ENCODE peak calls at places on chromosomes 13 and 19, in ten cellular contexts. One of them, this sample, is unnamed.

GRCh38 chr13:34155931-34156607 is 338.1 kb downstream of the RFC3 start:
- DNase-seq in germinal center: no peak
- DNase-seq in EH: peak; percentile 84
- DNase-seq in MG63: peak; percentile 12
- DNase-seq in foreskin melanocyte: peak; percentile 72
- DNase-seq in myocyte: no peak
- DNase-seq in fibroblast of the aortic adventitia: peak; percentile 24
- DNase-seq in heart left ventricle: no peak
- DNase-seq in fibroblast of pulmonary artery: peak; percentile 48
- DNase-seq in stimulated activated CD8-positive, alpha-beta memory T cell treated with anti-CD3 and anti-CD28 coated beads, Interleukin-7, amount 100 ng/mL, for 1 hour: no peak
- DNase-seq in this sample: no peak

GRCh38 chr13:81051873-81052272 is 710.9 kb upstream of the SPRY2 start:
- DNase-seq in foreskin melanocyte: no peak
- DNase-seq in heart left ventricle: no peak
- DNase-seq in germinal center: no peak
- DNase-seq in fibroblast of the aortic adventitia: no peak
- DNase-seq in EH: no peak
- DNase-seq in myocyte: no peak
- DNase-seq in MG63: no peak
- DNase-seq in stimulated activated CD8-positive, alpha-beta memory T cell treated with anti-CD3 and anti-CD28 coated beads, Interleukin-7, amount 100 ng/mL, for 1 hour: no peak
- DNase-seq in fibroblast of pulmonary artery: peak; percentile 38
- DNase-seq in this sample: peak; percentile 6

GRCh38 chr13:46751811-46752635 is 44.9 kb downstream of the ESD start:
- DNase-seq in heart left ventricle: no peak
- DNase-seq in fibroblast of pulmonary artery: no peak
- DNase-seq in MG63: peak; percentile 9
- DNase-seq in myocyte: peak; percentile 54
- DNase-seq in stimulated activated CD8-positive, alpha-beta memory T cell treated with anti-CD3 and anti-CD28 coated beads, Interleukin-7, amount 100 ng/mL, for 1 hour: peak; percentile 15
- DNase-seq in germinal center: peak; percentile 15
- DNase-seq in EH: peak; percentile 75
- DNase-seq in fibroblast of the aortic adventitia: peak; percentile 20
- DNase-seq in foreskin melanocyte: no peak
- DNase-seq in this sample: no peak

GRCh38 chr19:1825909-1826556 is 14.0 kb upstream of the ATP8B3 start:
- DNase-seq in heart left ventricle: peak; percentile 77
- DNase-seq in fibroblast of pulmonary artery: peak; percentile 71
- DNase-seq in germinal center: peak; percentile 91
- DNase-seq in foreskin melanocyte: peak; percentile 20
- DNase-seq in EH: peak; percentile 68
- DNase-seq in stimulated activated CD8-positive, alpha-beta memory T cell treated with anti-CD3 and anti-CD28 coated beads, Interleukin-7, amount 100 ng/mL, for 1 hour: peak; percentile 70
- DNase-seq in myocyte: peak; percentile 74
- DNase-seq in fibroblast of the aortic adventitia: peak; percentile 64
- DNase-seq in MG63: peak; percentile 36
- DNase-seq in this sample: peak; percentile 67

GRCh38 chr13:33927315-33927714 is 109.4 kb downstream of the RFC3 start:
- DNase-seq in MG63: peak; percentile 35
- DNase-seq in heart left ventricle: no peak
- DNase-seq in foreskin melanocyte: peak; percentile 2
- DNase-seq in EH: peak; percentile 73
- DNase-seq in germinal center: no peak
- DNase-seq in fibroblast of the aortic adventitia: peak; percentile 76
- DNase-seq in fibroblast of pulmonary artery: peak; percentile 67
- DNase-seq in stimulated activated CD8-positive, alpha-beta memory T cell treated with anti-CD3 and anti-CD28 coated beads, Interleukin-7, amount 100 ng/mL, for 1 hour: no peak
- DNase-seq in myocyte: peak; percentile 32
- DNase-seq in this sample: no peak

GRCh38 chr13:110317093-110317492 is 10.0 kb downstream of the COL4A2 start:
- DNase-seq in stimulated activated CD8-positive, alpha-beta memory T cell treated with anti-CD3 and anti-CD28 coated beads, Interleukin-7, amount 100 ng/mL, for 1 hour: no peak
- DNase-seq in heart left ventricle: no peak
- DNase-seq in MG63: no peak
- DNase-seq in fibroblast of pulmonary artery: no peak
- DNase-seq in foreskin melanocyte: no peak
- DNase-seq in fibroblast of the aortic adventitia: no peak
- DNase-seq in EH: no peak
- DNase-seq in germinal center: no peak
- DNase-seq in myocyte: no peak
- DNase-seq in this sample: no peak

GRCh38 chr13:58823701-58824100 is 1192.2 kb downstream of the PCDH17 start:
- DNase-seq in MG63: no peak
- DNase-seq in fibroblast of pulmonary artery: no peak
- DNase-seq in heart left ventricle: no peak
- DNase-seq in germinal center: no peak
- DNase-seq in fibroblast of the aortic adventitia: no peak
- DNase-seq in stimulated activated CD8-positive, alpha-beta memory T cell treated with anti-CD3 and anti-CD28 coated beads, Interleukin-7, amount 100 ng/mL, for 1 hour: no peak
- DNase-seq in myocyte: no peak
- DNase-seq in foreskin melanocyte: no peak
- DNase-seq in EH: no peak
- DNase-seq in this sample: no peak

GRCh38 chr13:70856706-70857105 is 748.5 kb upstream of the KLHL1 start:
- DNase-seq in foreskin melanocyte: no peak
- DNase-seq in fibroblast of the aortic adventitia: no peak
- DNase-seq in heart left ventricle: no peak
- DNase-seq in fibroblast of pulmonary artery: no peak
- DNase-seq in germinal center: no peak
- DNase-seq in myocyte: no peak
- DNase-seq in EH: no peak
- DNase-seq in MG63: no peak
- DNase-seq in stimulated activated CD8-positive, alpha-beta memory T cell treated with anti-CD3 and anti-CD28 coated beads, Interleukin-7, amount 100 ng/mL, for 1 hour: no peak
- DNase-seq in this sample: peak; percentile 57

GRCh38 chr13:51397262-51397933 is 55.4 kb downstream of the INTS6 start:
- DNase-seq in myocyte: peak; percentile 28
- DNase-seq in fibroblast of pulmonary artery: peak; percentile 71
- DNase-seq in germinal center: no peak
- DNase-seq in heart left ventricle: no peak
- DNase-seq in fibroblast of the aortic adventitia: peak; percentile 80
- DNase-seq in foreskin melanocyte: peak; percentile 18
- DNase-seq in MG63: peak; percentile 60
- DNase-seq in stimulated activated CD8-positive, alpha-beta memory T cell treated with anti-CD3 and anti-CD28 coated beads, Interleukin-7, amount 100 ng/mL, for 1 hour: no peak
- DNase-seq in EH: peak; percentile 90
- DNase-seq in this sample: no peak

GRCh38 chr13:23767806-23768205 is 121.4 kb downstream of the MIPEP start:
- DNase-seq in MG63: no peak
- DNase-seq in germinal center: no peak
- DNase-seq in stimulated activated CD8-positive, alpha-beta memory T cell treated with anti-CD3 and anti-CD28 coated beads, Interleukin-7, amount 100 ng/mL, for 1 hour: no peak
- DNase-seq in EH: no peak
- DNase-seq in myocyte: no peak
- DNase-seq in heart left ventricle: no peak
- DNase-seq in fibroblast of the aortic adventitia: no peak
- DNase-seq in fibroblast of pulmonary artery: no peak
- DNase-seq in foreskin melanocyte: peak; percentile 40
- DNase-seq in this sample: no peak

GRCh38 chr19:4937060-4937459 is 27.8 kb downstream of the UHRF1 start:
- DNase-seq in germinal center: no peak
- DNase-seq in stimulated activated CD8-positive, alpha-beta memory T cell treated with anti-CD3 and anti-CD28 coated beads, Interleukin-7, amount 100 ng/mL, for 1 hour: no peak
- DNase-seq in fibroblast of the aortic adventitia: no peak
- DNase-seq in foreskin melanocyte: no peak
- DNase-seq in heart left ventricle: no peak
- DNase-seq in MG63: no peak
- DNase-seq in EH: no peak
- DNase-seq in fibroblast of pulmonary artery: no peak
- DNase-seq in myocyte: no peak
- DNase-seq in this sample: no peak

GRCh38 chr19:45291834-45292233 is 30.8 kb downstream of the CKM start:
- DNase-seq in fibroblast of pulmonary artery: no peak
- DNase-seq in myocyte: no peak
- DNase-seq in foreskin melanocyte: no peak
- DNase-seq in stimulated activated CD8-positive, alpha-beta memory T cell treated with anti-CD3 and anti-CD28 coated beads, Interleukin-7, amount 100 ng/mL, for 1 hour: no peak
- DNase-seq in EH: no peak
- DNase-seq in fibroblast of the aortic adventitia: no peak
- DNase-seq in germinal center: no peak
- DNase-seq in heart left ventricle: no peak
- DNase-seq in MG63: no peak
- DNase-seq in this sample: no peak

GRCh38 chr13:24625870-24626419 is 54.3 kb upstream of the ATP12A start:
- DNase-seq in fibroblast of the aortic adventitia: no peak
- DNase-seq in MG63: no peak
- DNase-seq in germinal center: no peak
- DNase-seq in foreskin melanocyte: no peak
- DNase-seq in EH: no peak
- DNase-seq in myocyte: peak; percentile 26
- DNase-seq in heart left ventricle: no peak
- DNase-seq in fibroblast of pulmonary artery: no peak
- DNase-seq in stimulated activated CD8-positive, alpha-beta memory T cell treated with anti-CD3 and anti-CD28 coated beads, Interleukin-7, amount 100 ng/mL, for 1 hour: no peak
- DNase-seq in this sample: no peak

GRCh38 chr19:55641376-55642152 is 762 bp downstream of the ZNF580 start:
- DNase-seq in MG63: no peak
- DNase-seq in myocyte: peak; percentile 34
- DNase-seq in heart left ventricle: no peak
- DNase-seq in fibroblast of the aortic adventitia: peak; percentile 39
- DNase-seq in germinal center: peak; percentile 38
- DNase-seq in EH: peak; percentile 39
- DNase-seq in stimulated activated CD8-positive, alpha-beta memory T cell treated with anti-CD3 and anti-CD28 coated beads, Interleukin-7, amount 100 ng/mL, for 1 hour: no peak
- DNase-seq in foreskin melanocyte: peak; percentile 11
- DNase-seq in fibroblast of pulmonary artery: peak; percentile 36
- DNase-seq in this sample: peak; percentile 16

GRCh38 chr19:585551-586110 is 4.0 kb upstream of the HCN2 start:
- DNase-seq in MG63: no peak
- DNase-seq in EH: peak; percentile 34
- DNase-seq in germinal center: no peak
- DNase-seq in fibroblast of the aortic adventitia: no peak
- DNase-seq in myocyte: no peak
- DNase-seq in heart left ventricle: no peak
- DNase-seq in stimulated activated CD8-positive, alpha-beta memory T cell treated with anti-CD3 and anti-CD28 coated beads, Interleukin-7, amount 100 ng/mL, for 1 hour: no peak
- DNase-seq in foreskin melanocyte: no peak
- DNase-seq in fibroblast of pulmonary artery: no peak
- DNase-seq in this sample: no peak

GRCh38 chr19:45305421-45305820 is 17.3 kb downstream of the CKM start:
- DNase-seq in myocyte: peak; percentile 44
- DNase-seq in foreskin melanocyte: no peak
- DNase-seq in MG63: no peak
- DNase-seq in germinal center: no peak
- DNase-seq in EH: peak; percentile 29
- DNase-seq in stimulated activated CD8-positive, alpha-beta memory T cell treated with anti-CD3 and anti-CD28 coated beads, Interleukin-7, amount 100 ng/mL, for 1 hour: no peak
- DNase-seq in fibroblast of pulmonary artery: peak; percentile 52
- DNase-seq in heart left ventricle: peak; percentile 26
- DNase-seq in fibroblast of the aortic adventitia: peak; percentile 47
- DNase-seq in this sample: no peak

GRCh38 chr13:32234914-32235313 is 80.2 kb downstream of the ZAR1L start:
- DNase-seq in myocyte: peak; percentile 72
- DNase-seq in fibroblast of the aortic adventitia: no peak
- DNase-seq in germinal center: no peak
- DNase-seq in heart left ventricle: no peak
- DNase-seq in stimulated activated CD8-positive, alpha-beta memory T cell treated with anti-CD3 and anti-CD28 coated beads, Interleukin-7, amount 100 ng/mL, for 1 hour: no peak
- DNase-seq in MG63: peak; percentile 24
- DNase-seq in EH: no peak
- DNase-seq in fibroblast of pulmonary artery: peak; percentile 1
- DNase-seq in foreskin melanocyte: no peak
- DNase-seq in this sample: no peak

GRCh38 chr13:23707674-23708073 is 137.5 kb downstream of the TNFRSF19 start:
- DNase-seq in foreskin melanocyte: peak; percentile 26
- DNase-seq in fibroblast of pulmonary artery: peak; percentile 64
- DNase-seq in EH: peak; percentile 53
- DNase-seq in fibroblast of the aortic adventitia: peak; percentile 57
- DNase-seq in heart left ventricle: no peak
- DNase-seq in myocyte: no peak
- DNase-seq in stimulated activated CD8-positive, alpha-beta memory T cell treated with anti-CD3 and anti-CD28 coated beads, Interleukin-7, amount 100 ng/mL, for 1 hour: no peak
- DNase-seq in germinal center: no peak
- DNase-seq in MG63: no peak
- DNase-seq in this sample: no peak

GRCh38 chr19:18282021-18282787 is 782 bp upstream of the JUND start:
- DNase-seq in foreskin melanocyte: peak; percentile 80
- DNase-seq in heart left ventricle: no peak
- DNase-seq in myocyte: no peak
- DNase-seq in germinal center: no peak
- DNase-seq in EH: no peak
- DNase-seq in fibroblast of the aortic adventitia: no peak
- DNase-seq in fibroblast of pulmonary artery: no peak
- DNase-seq in stimulated activated CD8-positive, alpha-beta memory T cell treated with anti-CD3 and anti-CD28 coated beads, Interleukin-7, amount 100 ng/mL, for 1 hour: no peak
- DNase-seq in MG63: no peak
- DNase-seq in this sample: no peak

GRCh38 chr19:48752511-48753365 is at the start of gene FUT1:
- DNase-seq in foreskin melanocyte: no peak
- DNase-seq in stimulated activated CD8-positive, alpha-beta memory T cell treated with anti-CD3 and anti-CD28 coated beads, Interleukin-7, amount 100 ng/mL, for 1 hour: no peak
- DNase-seq in fibroblast of pulmonary artery: no peak
- DNase-seq in MG63: peak; percentile 64
- DNase-seq in heart left ventricle: peak; percentile 79
- DNase-seq in myocyte: no peak
- DNase-seq in germinal center: peak; percentile 74
- DNase-seq in fibroblast of the aortic adventitia: no peak
- DNase-seq in EH: peak; percentile 67
- DNase-seq in this sample: peak; percentile 89

GRCh38 chr19:14409157-14410053 is 9.7 kb downstream of the DDX39A start:
- DNase-seq in stimulated activated CD8-positive, alpha-beta memory T cell treated with anti-CD3 and anti-CD28 coated beads, Interleukin-7, amount 100 ng/mL, for 1 hour: no peak
- DNase-seq in heart left ventricle: no peak
- DNase-seq in EH: no peak
- DNase-seq in myocyte: no peak
- DNase-seq in fibroblast of pulmonary artery: no peak
- DNase-seq in fibroblast of the aortic adventitia: no peak
- DNase-seq in foreskin melanocyte: no peak
- DNase-seq in MG63: no peak
- DNase-seq in germinal center: no peak
- DNase-seq in this sample: no peak

GRCh38 chr19:495440-496332 is 600 bp upstream of the MADCAM1 start:
- DNase-seq in MG63: peak; percentile 52
- DNase-seq in stimulated activated CD8-positive, alpha-beta memory T cell treated with anti-CD3 and anti-CD28 coated beads, Interleukin-7, amount 100 ng/mL, for 1 hour: no peak
- DNase-seq in germinal center: peak; percentile 51
- DNase-seq in foreskin melanocyte: peak; percentile 24
- DNase-seq in myocyte: peak; percentile 40
- DNase-seq in heart left ventricle: no peak
- DNase-seq in EH: peak; percentile 46
- DNase-seq in fibroblast of the aortic adventitia: peak; percentile 26
- DNase-seq in fibroblast of pulmonary artery: peak; percentile 44
- DNase-seq in this sample: peak; percentile 36

GRCh38 chr19:12202250-12202649 is 39.4 kb downstream of the ZNF136 start:
- DNase-seq in heart left ventricle: peak; percentile 40
- DNase-seq in fibroblast of pulmonary artery: no peak
- DNase-seq in foreskin melanocyte: no peak
- DNase-seq in MG63: no peak
- DNase-seq in myocyte: no peak
- DNase-seq in fibroblast of the aortic adventitia: no peak
- DNase-seq in stimulated activated CD8-positive, alpha-beta memory T cell treated with anti-CD3 and anti-CD28 coated beads, Interleukin-7, amount 100 ng/mL, for 1 hour: peak; percentile 44
- DNase-seq in germinal center: no peak
- DNase-seq in EH: no peak
- DNase-seq in this sample: no peak

GRCh38 chr19:46413262-46414031 is at the start of gene CCDC8:
- DNase-seq in MG63: peak; percentile 86
- DNase-seq in stimulated activated CD8-positive, alpha-beta memory T cell treated with anti-CD3 and anti-CD28 coated beads, Interleukin-7, amount 100 ng/mL, for 1 hour: no peak
- DNase-seq in fibroblast of pulmonary artery: peak; percentile 96
- DNase-seq in foreskin melanocyte: no peak
- DNase-seq in myocyte: peak; percentile 83
- DNase-seq in heart left ventricle: peak; percentile 94
- DNase-seq in EH: peak; percentile 92
- DNase-seq in germinal center: no peak
- DNase-seq in fibroblast of the aortic adventitia: peak; percentile 91
- DNase-seq in this sample: no peak

GRCh38 chr13:95956589-95957148 is 96.5 kb downstream of the UGGT2 start:
- DNase-seq in fibroblast of pulmonary artery: peak; percentile 45
- DNase-seq in foreskin melanocyte: no peak
- DNase-seq in stimulated activated CD8-positive, alpha-beta memory T cell treated with anti-CD3 and anti-CD28 coated beads, Interleukin-7, amount 100 ng/mL, for 1 hour: no peak
- DNase-seq in fibroblast of the aortic adventitia: peak; percentile 21
- DNase-seq in germinal center: no peak
- DNase-seq in heart left ventricle: no peak
- DNase-seq in EH: peak; percentile 32
- DNase-seq in MG63: no peak
- DNase-seq in myocyte: peak; percentile 49
- DNase-seq in this sample: no peak

GRCh38 chr19:7636317-7636690 is 606 bp upstream of the STXBP2 start:
- DNase-seq in EH: no peak
- DNase-seq in stimulated activated CD8-positive, alpha-beta memory T cell treated with anti-CD3 and anti-CD28 coated beads, Interleukin-7, amount 100 ng/mL, for 1 hour: no peak
- DNase-seq in fibroblast of pulmonary artery: no peak
- DNase-seq in fibroblast of the aortic adventitia: no peak
- DNase-seq in germinal center: no peak
- DNase-seq in foreskin melanocyte: no peak
- DNase-seq in MG63: no peak
- DNase-seq in heart left ventricle: no peak
- DNase-seq in myocyte: no peak
- DNase-seq in this sample: peak; percentile 10

GRCh38 chr19:2289714-2290435 is 7.9 kb upstream of the PEAK3 start:
- DNase-seq in heart left ventricle: peak; percentile 55
- DNase-seq in fibroblast of the aortic adventitia: no peak
- DNase-seq in foreskin melanocyte: no peak
- DNase-seq in EH: no peak
- DNase-seq in germinal center: peak; percentile 78
- DNase-seq in fibroblast of pulmonary artery: no peak
- DNase-seq in MG63: no peak
- DNase-seq in myocyte: no peak
- DNase-seq in stimulated activated CD8-positive, alpha-beta memory T cell treated with anti-CD3 and anti-CD28 coated beads, Interleukin-7, amount 100 ng/mL, for 1 hour: no peak
- DNase-seq in this sample: no peak

GRCh38 chr19:3699071-3699740 is 1.1 kb downstream of the PIP5K1C start:
- DNase-seq in fibroblast of pulmonary artery: peak; percentile 58
- DNase-seq in foreskin melanocyte: peak; percentile 48
- DNase-seq in heart left ventricle: peak; percentile 67
- DNase-seq in fibroblast of the aortic adventitia: peak; percentile 47
- DNase-seq in MG63: peak; percentile 22
- DNase-seq in germinal center: no peak
- DNase-seq in myocyte: peak; percentile 62
- DNase-seq in EH: peak; percentile 76
- DNase-seq in stimulated activated CD8-positive, alpha-beta memory T cell treated with anti-CD3 and anti-CD28 coated beads, Interleukin-7, amount 100 ng/mL, for 1 hour: no peak
- DNase-seq in this sample: no peak